ENCODE peak calls at places on chromosomes 7 and 10, in seven cellular contexts. I is T follicular helper cell, E is ovary, L is iris pigment epithelial cell, R is activated T-cell treated with anti-CD3 and anti-CD28 coated beads for 1 hour, A is transverse colon, F is C1 segment of cervical spinal cord. D is an unnamed sample.

GRCh38 chr10:50550291-50550839 is 73.4 kb downstream of the SGMS1 start:
- DNase-seq in A (no peak), R (no peak), I (no peak), E (no peak), F (no peak), L (peak), D (no peak)

GRCh38 chr7:5598769-5599371 is 175.2 kb upstream of the TNRC18 start:
- DNase-seq in F (no peak), A (peak), R (no peak), E (peak), L (peak), I (no peak), D (no peak)

GRCh38 chr7:2787251-2787968 is 56.7 kb downstream of the GNA12 start:
- DNase-seq in A (no peak), R (no peak), I (no peak), F (no peak), E (no peak), L (no peak), D (no peak)

GRCh38 chr10:60353519-60354258 is 36.0 kb downstream of the ANK3 start:
- DNase-seq in E (peak), R (no peak), F (peak), A (no peak), L (no peak), I (no peak), D (no peak)

GRCh38 chr10:28300027-28300426 is 2.8 kb downstream of the MPP7 start:
- DNase-seq in A (no peak), E (no peak), R (no peak), F (no peak), L (peak), I (peak), D (no peak)

GRCh38 chr10:43671659-43672555 is 23.2 kb upstream of the ZNF32 start:
- DNase-seq in E (peak), I (peak), F (no peak), A (peak), R (no peak), L (peak), D (peak)

GRCh38 chr10:29199344-29199743 is 89.5 kb upstream of the LYZL1 start:
- DNase-seq in L (no peak), I (no peak), A (no peak), E (no peak), F (no peak), R (no peak), D (no peak)

GRCh38 chr7:45984386-45985295 is 63.6 kb upstream of the IGFBP3 start:
- DNase-seq in R (no peak), F (no peak), I (no peak), E (no peak), L (no peak), A (no peak), D (no peak)

GRCh38 chr7:88337556-88337955 is 30.9 kb upstream of the STEAP4 start:
- DNase-seq in E (no peak), I (no peak), F (no peak), A (no peak), R (no peak), L (peak), D (no peak)

GRCh38 chr7:42233939-42234338 is 3.1 kb downstream of the GLI3 start:
- DNase-seq in A (no peak), L (peak), R (no peak), F (no peak), I (no peak), E (no peak), D (no peak)

GRCh38 chr7:66185680-66186187 is 19.4 kb upstream of the TPST1 start:
- DNase-seq in E (no peak), L (no peak), A (no peak), R (no peak), I (no peak), F (no peak), D (no peak)

GRCh38 chr7:44139311-44140010 is 1.7 kb downstream of the MYL7 start:
- DNase-seq in A (no peak), F (no peak), L (no peak), R (no peak), I (no peak), E (no peak), D (no peak)

GRCh38 chr7:106010331-106010730 is 47.3 kb downstream of the CDHR3 start:
- DNase-seq in E (no peak), F (no peak), R (no peak), L (peak), A (no peak), I (no peak), D (no peak)

GRCh38 chr7:149423441-149423970 is 37.4 kb downstream of the ZNF777 start:
- DNase-seq in E (no peak), F (no peak), I (no peak), A (no peak), L (no peak), R (no peak), D (peak)

GRCh38 chr7:1444925-1445322 is 14.3 kb downstream of the MICALL2 start:
- DNase-seq in I (no peak), L (no peak), A (no peak), E (no peak), F (no peak), R (no peak), D (no peak)

GRCh38 chr10:13882112-13882711 is 295.4 kb downstream of the PRPF18 start:
- DNase-seq in I (no peak), L (peak), A (no peak), E (no peak), R (no peak), F (peak), D (peak)

GRCh38 chr7:127683776-127684681 is 32.0 kb downstream of the SND1 start:
- DNase-seq in E (no peak), R (no peak), I (no peak), F (no peak), A (no peak), L (no peak), D (peak)

GRCh38 chr7:38318803-38319416 is 45.5 kb upstream of the TARP start:
- DNase-seq in F (no peak), A (peak), L (peak), E (no peak), R (no peak), I (no peak), D (peak)

GRCh38 chr10:48501226-48501625 is 103.6 kb downstream of the ARHGAP22 start:
- DNase-seq in L (no peak), F (no peak), A (no peak), R (no peak), E (no peak), I (no peak), D (no peak)

GRCh38 chr7:116802144-116802747 is 60.1 kb upstream of the CAPZA2 start:
- DNase-seq in R (no peak), A (no peak), E (no peak), L (peak), I (no peak), F (no peak), D (no peak)

GRCh38 chr7:19116121-19117080 is 1.0 kb downstream of the TWIST1 start:
- DNase-seq in I (no peak), E (peak), F (no peak), L (peak), R (no peak), A (no peak), D (peak)